ENCODE peak calls at places on chromosome 4, in nine cellular contexts. One of them, this sample, is unnamed.

GRCh38 chr4:157045507-157046127 is 30.3 kb upstream of the GLRB start:
- DNase-seq in spleen: no peak
- DNase-seq in sigmoid colon: peak; percentile 66
- DNase-seq in ovary: peak; percentile 16
- DNase-seq in suprapubic skin: no peak
- DNase-seq in transverse colon: peak; percentile 9
- DNase-seq in Peyer's patch: no peak
- DNase-seq in uterus: no peak
- DNase-seq in HCT116: peak; percentile 46
- DNase-seq in this sample: peak; percentile 16

GRCh38 chr4:94566420-94566819 is 114.7 kb downstream of the PDLIM5 start:
- DNase-seq in spleen: no peak
- DNase-seq in sigmoid colon: no peak
- DNase-seq in ovary: no peak
- DNase-seq in suprapubic skin: no peak
- DNase-seq in transverse colon: no peak
- DNase-seq in Peyer's patch: no peak
- DNase-seq in uterus: no peak
- DNase-seq in HCT116: no peak
- DNase-seq in this sample: no peak

GRCh38 chr4:41260315-41260714 is 3.6 kb downstream of the UCHL1 start:
- DNase-seq in spleen: no peak
- DNase-seq in sigmoid colon: no peak
- DNase-seq in ovary: no peak
- DNase-seq in suprapubic skin: no peak
- DNase-seq in transverse colon: no peak
- DNase-seq in Peyer's patch: no peak
- DNase-seq in uterus: no peak
- DNase-seq in HCT116: no peak
- DNase-seq in this sample: no peak

GRCh38 chr4:176034498-176034897 is 31.1 kb upstream of the WDR17 start:
- DNase-seq in spleen: no peak
- DNase-seq in sigmoid colon: no peak
- DNase-seq in ovary: no peak
- DNase-seq in suprapubic skin: no peak
- DNase-seq in transverse colon: no peak
- DNase-seq in Peyer's patch: no peak
- DNase-seq in uterus: no peak
- DNase-seq in HCT116: peak; percentile 27
- DNase-seq in this sample: no peak

GRCh38 chr4:76704133-76704881 is 193.6 kb downstream of the SOWAHB start:
- DNase-seq in spleen: no peak
- DNase-seq in sigmoid colon: no peak
- DNase-seq in ovary: no peak
- DNase-seq in suprapubic skin: no peak
- DNase-seq in transverse colon: peak; percentile 79
- DNase-seq in Peyer's patch: no peak
- DNase-seq in uterus: no peak
- DNase-seq in HCT116: peak; percentile 68
- DNase-seq in this sample: no peak

GRCh38 chr4:69697536-69697935 is 44.5 kb upstream of the UGT2A1 start:
- DNase-seq in spleen: no peak
- DNase-seq in sigmoid colon: no peak
- DNase-seq in ovary: no peak
- DNase-seq in suprapubic skin: no peak
- DNase-seq in transverse colon: no peak
- DNase-seq in Peyer's patch: no peak
- DNase-seq in uterus: no peak
- DNase-seq in HCT116: no peak
- DNase-seq in this sample: no peak

GRCh38 chr4:89055157-89056080 is 1.6 kb downstream of the FAM13A start:
- DNase-seq in spleen: no peak
- DNase-seq in sigmoid colon: no peak
- DNase-seq in ovary: no peak
- DNase-seq in suprapubic skin: no peak
- DNase-seq in transverse colon: no peak
- DNase-seq in Peyer's patch: no peak
- DNase-seq in uterus: no peak
- DNase-seq in HCT116: no peak
- DNase-seq in this sample: no peak

GRCh38 chr4:72348701-72349100 is 220.3 kb downstream of the ADAMTS3 start:
- DNase-seq in spleen: no peak
- DNase-seq in sigmoid colon: no peak
- DNase-seq in ovary: no peak
- DNase-seq in suprapubic skin: no peak
- DNase-seq in transverse colon: no peak
- DNase-seq in Peyer's patch: no peak
- DNase-seq in uterus: no peak
- DNase-seq in HCT116: no peak
- DNase-seq in this sample: no peak

GRCh38 chr4:76562161-76562560 is 127.1 kb downstream of the SHROOM3 start:
- DNase-seq in spleen: no peak
- DNase-seq in sigmoid colon: no peak
- DNase-seq in ovary: no peak
- DNase-seq in suprapubic skin: no peak
- DNase-seq in transverse colon: no peak
- DNase-seq in Peyer's patch: no peak
- DNase-seq in uterus: no peak
- DNase-seq in HCT116: no peak
- DNase-seq in this sample: no peak

GRCh38 chr4:153181293-153182080 is 22.8 kb upstream of the TRIM2 start:
- DNase-seq in spleen: no peak
- DNase-seq in sigmoid colon: peak; percentile 44
- DNase-seq in ovary: no peak
- DNase-seq in suprapubic skin: no peak
- DNase-seq in transverse colon: no peak
- DNase-seq in Peyer's patch: no peak
- DNase-seq in uterus: no peak
- DNase-seq in HCT116: no peak
- DNase-seq in this sample: no peak

GRCh38 chr4:26862381-26862915 is 1.8 kb downstream of the STIM2 start:
- DNase-seq in spleen: no peak
- DNase-seq in sigmoid colon: no peak
- DNase-seq in ovary: no peak
- DNase-seq in suprapubic skin: no peak
- DNase-seq in transverse colon: no peak
- DNase-seq in Peyer's patch: no peak
- DNase-seq in uterus: no peak
- DNase-seq in HCT116: no peak
- DNase-seq in this sample: no peak

GRCh38 chr4:26861434-26862186 is 969 bp downstream of the STIM2 start:
- DNase-seq in spleen: peak; percentile 91
- DNase-seq in sigmoid colon: peak; percentile 86
- DNase-seq in ovary: peak; percentile 55
- DNase-seq in suprapubic skin: peak; percentile 85
- DNase-seq in transverse colon: peak; percentile 82
- DNase-seq in Peyer's patch: peak; percentile 84
- DNase-seq in uterus: peak; percentile 58
- DNase-seq in HCT116: no peak
- DNase-seq in this sample: peak; percentile 36

GRCh38 chr4:26860157-26860921 is at the start of gene STIM2:
- DNase-seq in spleen: peak; percentile 100
- DNase-seq in sigmoid colon: peak; percentile 98
- DNase-seq in ovary: peak; percentile 96
- DNase-seq in suprapubic skin: peak; percentile 97
- DNase-seq in transverse colon: peak; percentile 97
- DNase-seq in Peyer's patch: peak; percentile 95
- DNase-seq in uterus: peak; percentile 98
- DNase-seq in HCT116: peak; percentile 93
- DNase-seq in this sample: peak; percentile 92

GRCh38 chr4:26859762-26860156 is 882 bp upstream of the STIM2 start:
- DNase-seq in spleen: no peak
- DNase-seq in sigmoid colon: no peak
- DNase-seq in ovary: no peak
- DNase-seq in suprapubic skin: no peak
- DNase-seq in transverse colon: no peak
- DNase-seq in Peyer's patch: no peak
- DNase-seq in uterus: no peak
- DNase-seq in HCT116: no peak
- DNase-seq in this sample: no peak

DNA sequence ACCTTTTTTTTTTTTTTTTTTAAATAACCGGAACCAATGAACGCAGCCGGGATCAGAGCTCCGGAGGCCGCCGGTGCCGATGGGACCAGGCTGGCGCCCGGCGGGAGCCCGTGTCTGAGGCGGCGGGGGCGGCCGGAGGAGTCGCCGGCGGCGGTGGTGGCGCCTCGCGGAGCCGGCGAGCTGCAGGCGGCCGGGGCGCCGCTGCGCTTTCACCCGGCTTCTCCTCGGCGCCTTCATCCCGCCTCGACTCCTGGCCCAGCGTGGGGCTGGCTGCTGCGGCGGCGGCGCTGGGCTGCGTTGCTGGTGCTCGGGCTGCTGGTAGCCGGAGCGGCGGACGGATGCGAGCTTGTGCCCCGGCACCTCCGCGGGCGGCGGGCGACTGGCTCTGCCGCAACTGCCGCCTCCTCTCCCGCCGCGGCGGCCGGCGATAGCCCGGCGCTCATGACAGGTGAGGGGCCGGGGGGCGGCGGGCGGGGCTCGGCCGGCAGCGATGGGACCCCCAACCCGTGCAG is 337 bp downstream of the STIM2 start:
- DNase-seq in spleen: peak; percentile 95
- DNase-seq in sigmoid colon: peak; percentile 79
- DNase-seq in ovary: peak; percentile 45
- DNase-seq in suprapubic skin: peak; percentile 84
- DNase-seq in transverse colon: peak; percentile 47
- DNase-seq in Peyer's patch: peak; percentile 54
- DNase-seq in uterus: peak; percentile 53
- DNase-seq in HCT116: no peak
- DNase-seq in this sample: no peak
- TF ChIP-seq POLR2A in spleen: no peak
- TF ChIP-seq POLR2A in sigmoid colon: no peak
- TF ChIP-seq POLR2A in ovary: no peak
- TF ChIP-seq POLR2A in suprapubic skin: no peak
- TF ChIP-seq POLR2A in transverse colon: no peak
- TF ChIP-seq POLR2A in Peyer's patch: no peak
- TF ChIP-seq POLR2A in uterus: no peak
- TF ChIP-seq POLR2A in HCT116: no peak
- TF ChIP-seq POLR2A in this sample: no peak

GRCh38 chr4:100981447-100982204 is 365.7 kb downstream of the PPP3CA start:
- DNase-seq in spleen: peak; percentile 21
- DNase-seq in sigmoid colon: no peak
- DNase-seq in ovary: no peak
- DNase-seq in suprapubic skin: no peak
- DNase-seq in transverse colon: no peak
- DNase-seq in Peyer's patch: no peak
- DNase-seq in uterus: no peak
- DNase-seq in HCT116: no peak
- DNase-seq in this sample: no peak
- H3K4me3 ChIP-seq in spleen: no peak overlapping the region
- H3K4me3 ChIP-seq in sigmoid colon: no peak overlapping the region
- H3K4me3 ChIP-seq in ovary: no peak overlapping the region
- H3K4me3 ChIP-seq in suprapubic skin: no peak overlapping the region
- H3K4me3 ChIP-seq in transverse colon: no peak overlapping the region
- H3K4me3 ChIP-seq in Peyer's patch: no peak overlapping the region
- H3K4me3 ChIP-seq in uterus: no peak overlapping the region
- H3K4me3 ChIP-seq in HCT116: no peak overlapping the region
- H3K4me3 ChIP-seq in this sample: no peak overlapping the region

GRCh38 chr4:65580551-65580950 is 89.7 kb downstream of the EPHA5 start:
- DNase-seq in spleen: no peak
- DNase-seq in sigmoid colon: no peak
- DNase-seq in ovary: no peak
- DNase-seq in suprapubic skin: no peak
- DNase-seq in transverse colon: no peak
- DNase-seq in Peyer's patch: no peak
- DNase-seq in uterus: no peak
- DNase-seq in HCT116: no peak
- DNase-seq in this sample: no peak
- TF ChIP-seq POLR2A in spleen: no peak
- TF ChIP-seq POLR2A in sigmoid colon: no peak
- TF ChIP-seq POLR2A in ovary: no peak
- TF ChIP-seq POLR2A in suprapubic skin: no peak
- TF ChIP-seq POLR2A in transverse colon: no peak
- TF ChIP-seq POLR2A in Peyer's patch: no peak
- TF ChIP-seq POLR2A in uterus: no peak
- TF ChIP-seq POLR2A in HCT116: no peak
- TF ChIP-seq POLR2A in this sample: no peak

GRCh38 chr4:3532714-3533336 is 603 bp upstream of the LRPAP1 start:
- DNase-seq in spleen: no peak
- DNase-seq in sigmoid colon: no peak
- DNase-seq in ovary: no peak
- DNase-seq in suprapubic skin: no peak
- DNase-seq in transverse colon: no peak
- DNase-seq in Peyer's patch: no peak
- DNase-seq in uterus: no peak
- DNase-seq in HCT116: no peak
- DNase-seq in this sample: no peak

GRCh38 chr4:3531306-3531886 is 826 bp downstream of the LRPAP1 start:
- DNase-seq in spleen: peak; percentile 77
- DNase-seq in sigmoid colon: no peak
- DNase-seq in ovary: no peak
- DNase-seq in suprapubic skin: no peak
- DNase-seq in transverse colon: no peak
- DNase-seq in Peyer's patch: no peak
- DNase-seq in uterus: no peak
- DNase-seq in HCT116: no peak
- DNase-seq in this sample: no peak

GRCh38 chr4:3530663-3531254 is 1.5 kb downstream of the LRPAP1 start:
- DNase-seq in spleen: peak; percentile 81
- DNase-seq in sigmoid colon: peak; percentile 65
- DNase-seq in ovary: no peak
- DNase-seq in suprapubic skin: no peak
- DNase-seq in transverse colon: no peak
- DNase-seq in Peyer's patch: no peak
- DNase-seq in uterus: no peak
- DNase-seq in HCT116: no peak
- DNase-seq in this sample: no peak

GRCh38 chr4:3533421-3533820 is 1.2 kb upstream of the LRPAP1 start:
- DNase-seq in spleen: peak; percentile 59
- DNase-seq in sigmoid colon: peak; percentile 55
- DNase-seq in ovary: no peak
- DNase-seq in suprapubic skin: no peak
- DNase-seq in transverse colon: no peak
- DNase-seq in Peyer's patch: no peak
- DNase-seq in uterus: no peak
- DNase-seq in HCT116: no peak
- DNase-seq in this sample: no peak

DNA sequence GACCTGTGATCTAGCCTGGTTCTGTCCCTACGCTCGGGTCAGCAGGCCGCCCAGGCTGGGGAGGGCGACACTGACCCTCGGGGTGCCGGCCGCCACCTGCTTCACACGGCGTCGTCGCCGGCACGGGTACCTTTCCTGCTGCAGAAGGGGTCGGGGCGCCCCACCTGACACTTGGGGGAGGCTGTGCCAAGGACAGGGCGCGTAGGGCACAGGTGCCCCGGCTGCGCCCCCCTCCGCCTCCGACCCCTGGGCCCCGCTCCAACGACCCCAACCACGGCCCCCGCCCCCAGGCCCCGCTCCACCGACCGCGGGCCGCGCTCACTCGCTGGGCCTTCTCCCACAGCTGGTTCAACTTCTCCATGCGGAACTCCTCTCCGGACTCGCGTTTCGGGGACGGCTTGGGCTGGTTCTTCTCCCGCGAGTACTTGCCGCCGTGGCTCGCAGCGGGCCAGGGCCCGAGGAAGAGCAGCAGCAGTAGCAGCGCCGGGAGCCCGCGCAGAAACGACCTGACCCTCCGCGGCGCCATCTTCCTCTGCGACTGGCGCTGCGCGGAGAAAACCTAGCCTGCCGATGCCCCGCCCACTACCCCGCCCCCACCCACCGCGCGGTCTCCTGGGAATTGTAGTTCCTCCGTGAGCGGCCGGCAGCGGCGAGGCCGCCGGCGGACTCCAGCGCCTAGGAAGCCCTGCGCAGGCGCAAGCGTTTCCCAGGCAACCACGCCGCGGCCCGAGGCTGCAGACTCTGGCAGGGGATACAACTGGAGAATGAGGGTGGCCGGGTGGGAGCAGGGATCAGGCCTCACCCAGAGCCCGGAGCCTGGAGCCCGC is at the start of gene LRPAP1:
- DNase-seq in spleen: peak; percentile 98
- DNase-seq in sigmoid colon: peak; percentile 95
- DNase-seq in ovary: peak; percentile 91
- DNase-seq in suprapubic skin: peak; percentile 90
- DNase-seq in transverse colon: peak; percentile 93
- DNase-seq in Peyer's patch: peak; percentile 86
- DNase-seq in uterus: peak; percentile 94
- DNase-seq in HCT116: peak; percentile 69
- DNase-seq in this sample: peak; percentile 80
- H3K4me3 ChIP-seq in spleen: peak within 1 kb of the TSS; percentile 94
- H3K4me3 ChIP-seq in sigmoid colon: peak within 1 kb of the TSS; percentile 97
- H3K4me3 ChIP-seq in ovary: peak within 1 kb of the TSS; percentile 87
- H3K4me3 ChIP-seq in suprapubic skin: peak within 1 kb of the TSS; percentile 76
- H3K4me3 ChIP-seq in transverse colon: peak within 1 kb of the TSS; percentile 78
- H3K4me3 ChIP-seq in Peyer's patch: peak within 1 kb of the TSS; percentile 96
- H3K4me3 ChIP-seq in uterus: peak within 1 kb of the TSS; percentile 86
- H3K4me3 ChIP-seq in HCT116: peak within 1 kb of the TSS; percentile 81
- H3K4me3 ChIP-seq in this sample: peak within 1 kb of the TSS; percentile 88

This sample was measured in tibial nerve.